ENCODE peak calls at places on chromosomes 11 and 22, in seven cellular contexts. C is neuronal stem cell, T is mesendoderm, R is Peyer's patch, E is right atrium auricular region, A is trophoblast cell, Q is fibroblast of lung. N is an unnamed sample.

GRCh38 chr11:134376150-134376921 is 35.7 kb downstream of the B3GAT1 start:
- DNase-seq in E (no peak), Q (no peak), R (no peak), T (no peak), C (no peak), A (no peak), N (no peak)

GRCh38 chr11:71251761-71252433 is 480 bp downstream of the SHANK2 start:
- DNase-seq in T (peak; percentile 57), Q (no peak), R (peak; percentile 52), A (no peak), C (peak; percentile 63), E (no peak), N (peak; percentile 62)

GRCh38 chr11:65792456-65792855 is 5.6 kb downstream of the OVOL1 start:
- DNase-seq in R (no peak), Q (no peak), C (no peak), E (no peak), T (no peak), A (no peak), N (no peak)

GRCh38 chr22:41668971-41669911 is 19.4 kb downstream of the SNU13 start:
- DNase-seq in T (peak; percentile 39), Q (peak; percentile 64), R (peak; percentile 43), C (no peak), E (no peak), A (peak; percentile 77), N (no peak)

GRCh38 chr11:65366340-65366773 is 11.8 kb downstream of the TIGD3 start:
- DNase-seq in C (peak; percentile 61), E (no peak), T (peak; percentile 90), Q (peak; percentile 86), R (peak; percentile 70), A (peak; percentile 30), N (no peak)

GRCh38 chr11:86802601-86803051 is 2.3 kb downstream of the PRSS23 start:
- DNase-seq in E (no peak), Q (peak; percentile 66), A (no peak), R (peak; percentile 60), C (no peak), T (peak; percentile 83), N (no peak)

GRCh38 chr11:67266424-67267187 is at the start of gene GRK2:
- DNase-seq in A (peak; percentile 39), Q (no peak), E (no peak), C (no peak), T (peak; percentile 58), R (peak; percentile 66), N (peak; percentile 47)

GRCh38 chr11:65575568-65576231 is at the start of gene EHBP1L1:
- DNase-seq in Q (peak; percentile 38), E (no peak), T (peak; percentile 39), C (no peak), R (peak; percentile 91), A (no peak), N (peak; percentile 81)

GRCh38 chr11:61102667-61103491 is 590 bp downstream of the CD5 start:
- DNase-seq in Q (no peak), C (no peak), E (no peak), A (no peak), T (no peak), R (no peak), N (no peak)

GRCh38 chr11:107203656-107204055 is 185.4 kb upstream of the GUCY1A2 start:
- DNase-seq in Q (no peak), C (no peak), T (no peak), R (no peak), E (no peak), A (peak; percentile 50), N (no peak)

GRCh38 chr11:1234771-1235614 is 12.1 kb downstream of the MUC5B start:
- DNase-seq in C (no peak), Q (no peak), E (no peak), R (no peak), T (no peak), A (no peak), N (peak; percentile 10)

GRCh38 chr11:45655347-45655756 is 10.1 kb downstream of the CHST1 start:
- DNase-seq in R (peak; percentile 82), Q (peak; percentile 61), T (peak; percentile 93), C (peak; percentile 79), E (peak; percentile 77), A (peak; percentile 48), N (peak; percentile 88)

GRCh38 chr11:35134403-35135126 is 4.4 kb upstream of the CD44 start:
- DNase-seq in Q (no peak), C (no peak), E (no peak), R (no peak), T (no peak), A (no peak), N (no peak)

GRCh38 chr11:35127619-35128018 is 11.4 kb upstream of the CD44 start:
- DNase-seq in C (no peak), T (no peak), A (no peak), R (no peak), Q (no peak), E (no peak), N (no peak)

GRCh38 chr11:35131760-35132159 is 7.2 kb upstream of the CD44 start:
- DNase-seq in A (no peak), C (no peak), R (no peak), Q (peak; percentile 50), E (no peak), T (no peak), N (no peak)

GRCh38 chr11:35133656-35134055 is 5.3 kb upstream of the CD44 start:
- DNase-seq in E (no peak), Q (no peak), C (no peak), A (no peak), T (no peak), R (no peak), N (no peak)

GRCh38 chr11:35131094-35131493 is 7.9 kb upstream of the CD44 start:
- DNase-seq in R (no peak), Q (no peak), E (no peak), A (no peak), C (no peak), T (no peak), N (no peak)
- H3K27me3 ChIP-seq in R (no peaks in the 10 kb centered on the region), Q (no peaks in the 10 kb centered on the region), E (no peaks in the 10 kb centered on the region), A (no peaks in the 10 kb centered on the region), C (no peaks in the 10 kb centered on the region), T (no peaks in the 10 kb centered on the region), N (no peaks in the 10 kb centered on the region)

DNA sequence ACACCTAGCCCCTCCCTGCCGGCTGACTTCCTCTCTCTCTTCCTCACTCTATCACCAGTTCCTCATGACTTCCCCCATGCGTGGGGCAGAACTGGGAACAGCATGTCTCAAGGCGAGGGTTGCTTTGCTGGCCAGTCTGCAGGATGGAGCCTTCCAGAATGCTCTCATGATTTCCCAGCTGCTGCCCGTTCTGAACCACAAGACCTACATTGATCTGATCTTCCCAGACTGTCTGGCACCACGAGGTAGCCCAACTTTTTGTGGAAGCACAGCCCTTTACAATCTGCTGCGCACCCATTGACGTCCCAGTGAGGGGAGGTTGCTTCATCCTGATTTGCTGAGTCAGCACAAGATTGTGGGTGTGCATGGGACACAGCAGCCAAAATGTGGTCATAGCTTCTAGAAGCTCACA is 8.6 kb downstream of the TCN2 start:
- DNase-seq in C (no peak), E (no peak), Q (no peak), A (no peak), T (no peak), R (no peak), N (no peak)
- H3K27ac ChIP-seq in C (no peak overlapping the region), E (no peak overlapping the region), Q (no peak overlapping the region), A (no peak overlapping the region), T (no peak overlapping the region), R (no peak overlapping the region), N (no peak overlapping the region)

GRCh38 chr11:113628912-113629311 is 77.2 kb downstream of the TMPRSS5 start:
- DNase-seq in A (no peak), T (peak; percentile 52), C (peak; percentile 17), R (no peak), Q (no peak), E (no peak), N (no peak)

GRCh38 chr11:113637636-113638035 is 68.5 kb downstream of the TMPRSS5 start:
- DNase-seq in T (no peak), E (no peak), C (no peak), Q (no peak), A (no peak), R (no peak), N (no peak)

GRCh38 chr11:113634940-113635575 is 71.0 kb downstream of the TMPRSS5 start:
- DNase-seq in C (no peak), R (no peak), T (no peak), Q (no peak), A (no peak), E (no peak), N (no peak)

GRCh38 chr11:113629562-113629961 is 76.5 kb downstream of the TMPRSS5 start:
- DNase-seq in E (no peak), A (no peak), Q (no peak), T (no peak), C (no peak), R (no peak), N (no peak)

DNA sequence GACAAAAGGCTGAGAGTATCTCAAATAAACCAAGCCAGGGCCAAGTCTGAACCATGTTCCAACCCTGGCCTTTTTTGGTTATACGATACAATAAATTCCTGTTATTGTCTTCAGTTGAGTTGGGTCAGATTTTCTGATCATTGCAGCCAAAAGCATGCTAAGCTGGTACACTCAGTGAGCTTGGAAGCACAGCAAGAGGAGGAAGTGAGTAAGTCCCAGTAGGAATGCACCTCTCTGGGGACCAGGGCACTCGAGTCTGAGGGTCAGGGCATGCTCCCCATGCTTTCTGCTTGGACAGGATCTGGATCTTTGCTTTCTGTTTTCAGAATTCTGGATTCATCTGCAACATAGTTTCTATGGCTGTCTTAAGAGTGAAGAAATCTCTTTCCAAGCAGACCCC is 73.1 kb downstream of the TMPRSS5 start:
- DNase-seq in R (no peak), C (no peak), E (no peak), Q (no peak), T (no peak), A (no peak), N (no peak)
- H3K27me3 ChIP-seq in R (no peaks in the 10 kb centered on the region), C (peaks cover 5% of the 10 kb centered on the region), E (no peaks in the 10 kb centered on the region), Q (no peaks in the 10 kb centered on the region), T (no peaks in the 10 kb centered on the region), A (no peaks in the 10 kb centered on the region), N (no peaks in the 10 kb centered on the region)

DNA sequence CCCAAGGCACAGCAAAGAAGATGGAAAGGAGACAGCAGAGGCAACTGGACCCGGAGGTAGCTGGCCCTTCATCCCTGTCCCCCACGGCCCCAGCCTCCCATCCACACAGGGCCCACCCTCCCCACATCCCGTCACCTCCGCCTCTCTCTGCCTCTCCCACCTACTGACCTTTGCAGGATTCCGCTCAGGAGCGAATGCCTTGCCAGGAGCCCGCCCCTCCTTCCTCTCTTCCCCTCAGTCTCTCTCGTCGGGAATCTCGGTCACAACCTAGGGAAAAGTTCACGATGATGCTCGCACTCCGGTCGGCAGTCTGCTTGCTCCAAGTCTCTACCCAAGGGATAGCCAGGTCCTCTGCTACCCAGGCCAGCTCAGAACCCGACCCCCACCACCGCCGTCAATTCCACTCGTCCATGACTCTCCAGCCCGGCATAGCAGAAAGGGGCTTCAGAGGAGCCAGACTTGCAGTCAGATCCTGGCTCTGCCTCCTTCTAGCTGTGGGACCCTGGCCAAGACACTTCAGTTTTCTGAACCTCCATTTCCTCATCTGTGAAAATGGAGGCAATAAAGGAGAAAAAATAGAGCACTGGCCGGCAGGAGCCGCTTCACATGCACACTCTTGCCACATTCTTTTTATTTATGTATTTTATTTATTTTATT is 10.2 kb downstream of the AHNAK start:
- DNase-seq in A (no peak), R (no peak), Q (no peak), E (no peak), T (no peak), C (no peak), N (peak; percentile 47)
- H3K27ac ChIP-seq in A (no peak overlapping the region), R (peak overlapping the region; percentile 32), Q (peak overlapping the region; percentile 18), E (no peak overlapping the region), T (no peak overlapping the region), C (no peak overlapping the region), N (peak overlapping the region; percentile 31)

N was measured in right cardiac atrium.